ENCODE peak calls at places on chromosomes 2 and 18, in seven cellular contexts. W is IMR-90, M is H9, Q is neuronal stem cell, K is mesendoderm, F is trophoblast cell, C is H1. I is an unnamed sample.
A peak's percentile ranks its signal among the peaks of the same experiment; 100 is the strongest.

GRCh38 chr18:39105095-39105494 is 1539.5 kb upstream of the CELF4 start:
- DNase-seq in W (no peak), M (no peak), Q (no peak), K (no peak), F (peak; percentile 37), C (no peak), I (no peak)

GRCh38 chr2:18740428-18740827 is 151.1 kb upstream of the NT5C1B start:
- DNase-seq in W (peak; percentile 69), M (no peak), Q (no peak), K (no peak), F (peak; percentile 63), C (no peak), I (peak; percentile 26)

GRCh38 chr2:108271691-108272253 is 16.9 kb upstream of the SULT1C2 start:
- DNase-seq in W (peak; percentile 84), M (no peak), Q (no peak), K (no peak), F (peak; percentile 95), C (no peak), I (peak; percentile 86)

GRCh38 chr2:2575870-2576386 is 244.9 kb upstream of the MYT1L start:
- DNase-seq in W (no peak), M (no peak), Q (no peak), K (no peak), F (no peak), C (peak; percentile 20), I (no peak)

GRCh38 chr2:202178342-202178958 is 59.9 kb downstream of the SUMO1 start:
- DNase-seq in W (peak; percentile 79), M (peak; percentile 60), Q (peak; percentile 71), K (peak; percentile 78), F (peak; percentile 89), C (peak; percentile 74), I (peak; percentile 75)

GRCh38 chr18:49100226-49100968 is 149.6 kb upstream of the SMAD7 start:
- DNase-seq in W (peak; percentile 35), M (no peak), Q (no peak), K (peak; percentile 26), F (no peak), C (no peak), I (peak; percentile 61)

GRCh38 chr18:48488388-48488850 is 50.4 kb upstream of the CTIF start:
- DNase-seq in W (peak; percentile 93), M (no peak), Q (no peak), K (peak; percentile 98), F (peak; percentile 89), C (no peak), I (peak; percentile 73)

GRCh38 chr2:64625352-64626145 is 28.2 kb downstream of the SERTAD2 start:
- DNase-seq in W (no peak), M (peak; percentile 64), Q (no peak), K (peak; percentile 58), F (no peak), C (peak; percentile 54), I (no peak)

GRCh38 chr18:74496508-74497307 is 545 bp downstream of the CNDP2 start:
- DNase-seq in W (peak; percentile 42), M (peak; percentile 58), Q (no peak), K (peak; percentile 69), F (peak; percentile 57), C (no peak), I (peak; percentile 76)

GRCh38 chr2:23430263-23430662 is 45.3 kb downstream of the KLHL29 start:
- DNase-seq in W (peak; percentile 99), M (peak; percentile 5), Q (no peak), K (no peak), F (peak; percentile 92), C (peak; percentile 17), I (peak; percentile 95)

GRCh38 chr18:68288408-68288807 is 426.5 kb downstream of the TMX3 start:
- DNase-seq in W (no peak), M (no peak), Q (no peak), K (no peak), F (no peak), C (no peak), I (no peak)

GRCh38 chr2:132374961-132375360 is 41.6 kb upstream of the GPR39 start:
- DNase-seq in W (no peak), M (no peak), Q (no peak), K (no peak), F (no peak), C (no peak), I (no peak)

GRCh38 chr2:237170017-237170416 is 84.3 kb downstream of the COPS8 start:
- DNase-seq in W (peak; percentile 81), M (no peak), Q (no peak), K (no peak), F (no peak), C (no peak), I (no peak)

GRCh38 chr2:26541401-26542193 is 63.7 kb upstream of the OTOF start:
- DNase-seq in W (no peak), M (no peak), Q (no peak), K (no peak), F (no peak), C (no peak), I (no peak)

GRCh38 chr18:41077076-41077475 is 878.0 kb upstream of the PIK3C3 start:
- DNase-seq in W (no peak), M (no peak), Q (no peak), K (no peak), F (peak; percentile 84), C (no peak), I (no peak)

GRCh38 chr2:239574434-239575156 is 173.8 kb upstream of the HDAC4 start:
- DNase-seq in W (no peak), M (no peak), Q (no peak), K (no peak), F (no peak), C (no peak), I (no peak)

GRCh38 chr18:56532176-56532840 is 106.1 kb downstream of the TXNL1 start:
- DNase-seq in W (peak; percentile 56), M (no peak), Q (no peak), K (no peak), F (no peak), C (no peak), I (no peak)

GRCh38 chr2:132583666-132584360 is 86.2 kb downstream of the LYPD1 start:
- DNase-seq in W (no peak), M (no peak), Q (no peak), K (no peak), F (no peak), C (peak; percentile 19), I (no peak)

GRCh38 chr2:189082576-189082975 is 97.0 kb downstream of the COL5A2 start:
- DNase-seq in W (peak; percentile 86), M (no peak), Q (no peak), K (no peak), F (no peak), C (no peak), I (peak; percentile 89)

GRCh38 chr18:26771524-26771923 is 94.0 kb downstream of the AQP4 start:
- DNase-seq in W (no peak), M (peak; percentile 38), Q (no peak), K (peak; percentile 54), F (peak; percentile 35), C (no peak), I (no peak)

GRCh38 chr2:20661028-20661980 is 5.6 kb upstream of the GDF7 start:
- DNase-seq in W (peak; percentile 75), M (peak; percentile 87), Q (peak; percentile 75), K (peak; percentile 93), F (peak; percentile 88), C (peak; percentile 84), I (peak; percentile 78)

GRCh38 chr2:29783696-29784095 is 137.7 kb downstream of the ALK start:
- DNase-seq in W (no peak), M (no peak), Q (no peak), K (no peak), F (peak; percentile 3), C (no peak), I (no peak)
- H2AK5ac ChIP-seq in W (no peak overlapping the region), M (no peak overlapping the region), Q (no peak overlapping the region), K (no peak overlapping the region), F (no peak overlapping the region), C (no peak overlapping the region), I (no peak overlapping the region)

DNA sequence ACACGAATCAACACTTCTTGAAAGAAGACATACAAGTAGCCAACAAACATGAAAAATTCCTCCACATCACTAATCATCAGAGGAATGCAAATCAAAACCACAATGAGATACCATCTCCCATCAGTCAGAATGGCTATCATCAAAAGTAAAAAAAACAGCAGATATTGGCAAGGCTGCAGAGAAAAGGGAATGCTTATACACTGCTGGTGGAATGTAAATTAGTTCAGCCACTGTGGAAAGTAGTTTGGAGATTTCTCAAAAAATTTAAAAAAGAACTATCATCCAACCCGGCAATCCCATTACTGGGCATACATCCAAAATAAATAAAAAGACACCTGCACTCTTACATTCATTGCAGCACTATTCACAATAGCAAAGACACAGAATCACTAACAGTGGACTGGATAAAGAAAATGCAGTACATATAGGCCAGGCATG is 78.7 kb downstream of the GRB14 start:
- DNase-seq in W (peak; percentile 15), M (no peak), Q (no peak), K (no peak), F (no peak), C (no peak), I (peak; percentile 42)
- H2AK5ac ChIP-seq in W (no peak overlapping the region), M (no peak overlapping the region), Q (no peak overlapping the region), K (no peak overlapping the region), F (no peak overlapping the region), C (no peak overlapping the region), I (no peak overlapping the region)

DNA sequence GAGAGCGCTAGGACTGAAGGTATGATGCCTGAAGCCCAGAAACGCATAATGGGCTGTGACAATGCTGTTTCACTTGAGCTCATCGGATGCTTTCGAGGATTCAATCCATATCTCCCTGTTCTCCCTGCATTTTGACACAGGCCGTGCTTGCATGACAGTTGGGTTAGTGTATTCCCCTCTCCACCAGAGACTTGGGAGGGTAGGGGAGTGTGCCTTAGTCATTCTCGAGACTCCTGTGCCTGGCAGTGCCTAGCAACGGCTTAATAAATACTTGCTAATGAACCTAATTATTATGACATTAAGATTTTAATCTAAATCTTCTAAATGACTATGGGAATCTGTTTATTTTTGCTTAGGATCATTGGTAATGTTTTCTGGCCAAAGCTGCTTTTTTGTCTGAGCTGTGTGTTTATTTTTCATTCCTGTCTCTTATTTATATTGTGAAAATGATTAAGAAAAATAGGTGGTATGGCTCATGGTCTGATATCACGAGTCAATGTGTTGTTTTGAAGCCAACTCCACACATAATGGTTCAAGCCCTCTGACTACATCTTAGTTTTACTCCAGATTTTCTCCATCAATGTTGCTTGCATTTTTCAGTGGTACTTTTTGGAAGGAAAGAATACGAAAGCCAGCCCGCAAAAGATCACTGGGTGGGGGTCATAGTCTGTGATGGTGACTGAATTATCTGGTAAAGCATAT is 61.3 kb downstream of the NEDD4L start:
- DNase-seq in W (peak; percentile 63), M (no peak), Q (no peak), K (no peak), F (no peak), C (no peak), I (no peak)
- H2AK5ac ChIP-seq in W (peak overlapping the region; percentile 47), M (no peak overlapping the region), Q (no peak overlapping the region), K (no peak overlapping the region), F (no peak overlapping the region), C (no peak overlapping the region), I (no peak overlapping the region)

GRCh38 chr2:603869-604268 is 73.3 kb downstream of the TMEM18 start:
- DNase-seq in W (no peak), M (peak; percentile 8), Q (no peak), K (peak; percentile 6), F (no peak), C (no peak), I (no peak)

GRCh38 chr2:603427-603826 is 73.8 kb downstream of the TMEM18 start:
- DNase-seq in W (no peak), M (peak; percentile 9), Q (no peak), K (peak; percentile 7), F (no peak), C (no peak), I (no peak)

GRCh38 chr2:604385-604784 is 72.8 kb downstream of the TMEM18 start:
- DNase-seq in W (no peak), M (peak; percentile 19), Q (no peak), K (peak; percentile 18), F (no peak), C (peak; percentile 35), I (no peak)

GRCh38 chr2:605674-606608 is 71.3 kb downstream of the TMEM18 start:
- DNase-seq in W (no peak), M (peak; percentile 23), Q (no peak), K (peak; percentile 9), F (no peak), C (peak; percentile 39), I (no peak)

GRCh38 chr2:604826-605524 is 72.2 kb downstream of the TMEM18 start:
- DNase-seq in W (no peak), M (no peak), Q (no peak), K (peak; percentile 9), F (no peak), C (no peak), I (no peak)
- H2AK5ac ChIP-seq in W (no peak overlapping the region), M (no peak overlapping the region), Q (no peak overlapping the region), K (no peak overlapping the region), F (no peak overlapping the region), C (peak overlapping the region; percentile 29), I (no peak overlapping the region)